ENCODE peak calls at places on chromosomes 6 and 20, in five cellular contexts. A is CD8-positive, alpha-beta T cell; J is kidney; G is tibial nerve; Y is PC-9. D is an unnamed sample.

GRCh38 chr6:52512199-52512598 is 64.7 kb downstream of the TRAM2 start:
- DNase-seq in A (no peak), J (peak), G (peak), Y (peak), D (no peak)

GRCh38 chr20:41154436-41155176 is 17.3 kb downstream of the PLCG1 start:
- DNase-seq in A (no peak), J (no peak), G (no peak), Y (no peak), D (no peak)

GRCh38 chr6:17714879-17715860 is 8.4 kb upstream of the NUP153 start:
- DNase-seq in A (no peak), J (no peak), G (no peak), Y (peak), D (peak)

GRCh38 chr20:4922186-4922585 is 79.1 kb downstream of the SLC23A2 start:
- DNase-seq in A (no peak), J (no peak), G (no peak), Y (no peak), D (no peak)

GRCh38 chr6:117592983-117593759 is 9.1 kb downstream of the GOPC start:
- DNase-seq in A (no peak), J (no peak), G (no peak), Y (no peak), D (no peak)

GRCh38 chr20:25022680-25023079 is 30.1 kb upstream of the APMAP start:
- DNase-seq in A (no peak), J (peak), G (no peak), Y (peak), D (no peak)

GRCh38 chr6:159311618-159312017 is 142.4 kb downstream of the FNDC1 start:
- DNase-seq in A (no peak), J (no peak), G (no peak), Y (no peak), D (no peak)

GRCh38 chr20:17137692-17138091 is 89.1 kb upstream of the PCSK2 start:
- DNase-seq in A (no peak), J (no peak), G (no peak), Y (no peak), D (no peak)

GRCh38 chr6:83378621-83379388 is 52.0 kb downstream of the ME1 start:
- DNase-seq in A (no peak), J (no peak), G (no peak), Y (no peak), D (no peak)

GRCh38 chr6:168201383-168201782 is 118.2 kb downstream of the DACT2 start:
- DNase-seq in A (no peak), J (peak), G (no peak), Y (no peak), D (no peak)

GRCh38 chr6:43368517-43369160 is 808 bp downstream of the ZNF318 start:
- DNase-seq in A (no peak), J (peak), G (peak), Y (no peak), D (no peak)

GRCh38 chr6:158002249-158002950 is 20.7 kb downstream of the SYNJ2 start:
- DNase-seq in A (no peak), J (no peak), G (no peak), Y (peak), D (no peak)

GRCh38 chr6:95280690-95281273 is 296.6 kb upstream of the MANEA start:
- DNase-seq in A (no peak), J (no peak), G (peak), Y (peak), D (peak)

GRCh38 chr6:39917981-39918380 is 16.3 kb downstream of the MOCS1 start:
- DNase-seq in A (no peak), J (no peak), G (no peak), Y (no peak), D (no peak)

GRCh38 chr20:45378191-45378590 is at the start of gene TP53TG5:
- DNase-seq in A (no peak), J (no peak), G (no peak), Y (no peak), D (no peak)

GRCh38 chr6:38509713-38510112 is 130.0 kb downstream of the BTBD9 start:
- DNase-seq in A (no peak), J (no peak), G (no peak), Y (peak), D (no peak)

GRCh38 chr6:52407467-52407866 is 12.7 kb upstream of the EFHC1 start:
- DNase-seq in A (no peak), J (no peak), G (no peak), Y (peak), D (no peak)

GRCh38 chr6:53043626-53044025 is 21.6 kb upstream of the FBXO9 start:
- DNase-seq in A (no peak), J (no peak), G (no peak), Y (no peak), D (no peak)

GRCh38 chr20:62860391-62860923 is 1.2 kb downstream of the TCFL5 start:
- DNase-seq in A (no peak), J (no peak), G (no peak), Y (peak), D (no peak)

GRCh38 chr6:42352856-42353564 is 98.7 kb downstream of the TRERF1 start:
- DNase-seq in A (no peak), J (no peak), G (no peak), Y (no peak), D (no peak)

GRCh38 chr6:47781732-47782131 is at the start of gene OPN5:
- DNase-seq in A (no peak), J (no peak), G (no peak), Y (no peak), D (no peak)

GRCh38 chr6:166572370-166573261 is 13.9 kb downstream of the RAMACL start:
- DNase-seq in A (no peak), J (no peak), G (peak), Y (no peak), D (peak)

GRCh38 chr6:127188752-127189151 is 70.3 kb downstream of the RSPO3 start:
- DNase-seq in A (no peak), J (no peak), G (no peak), Y (no peak), D (no peak)

GRCh38 chr6:4466769-4467480 is 309.3 kb upstream of the CDYL start:
- DNase-seq in A (no peak), J (no peak), G (no peak), Y (no peak), D (no peak)

GRCh38 chr20:51393566-51393965 is 149.0 kb downstream of the NFATC2 start:
- DNase-seq in A (no peak), J (no peak), G (no peak), Y (no peak), D (peak)

GRCh38 chr6:43828711-43829110 is 58.7 kb downstream of the VEGFA start:
- DNase-seq in A (no peak), J (no peak), G (no peak), Y (no peak), D (no peak)

GRCh38 chr6:11460001-11460668 is 77.4 kb upstream of the TMEM170B start:
- DNase-seq in A (no peak), J (no peak), G (no peak), Y (no peak), D (no peak)

GRCh38 chr6:2969549-2969948 is 1.8 kb downstream of the SERPINB6 start:
- DNase-seq in A (no peak), J (no peak), G (no peak), Y (no peak), D (no peak)

GRCh38 chr6:2971420-2972218 is at the start of gene SERPINB6:
- DNase-seq in A (peak), J (peak), G (peak), Y (no peak), D (no peak)

GRCh38 chr6:2968600-2969135 is 2.7 kb downstream of the SERPINB6 start:
- DNase-seq in A (no peak), J (no peak), G (no peak), Y (no peak), D (no peak)

GRCh38 chr6:2970034-2970685 is 1.2 kb downstream of the SERPINB6 start:
- DNase-seq in A (no peak), J (no peak), G (no peak), Y (no peak), D (no peak)

GRCh38 chr6:2970753-2971419 is 481 bp downstream of the SERPINB6 start:
- DNase-seq in A (peak), J (peak), G (peak), Y (no peak), D (no peak)
- H3K4me3 ChIP-seq in A (peak), J (peak), G (peak), Y (peak), D (peak)

DNA sequence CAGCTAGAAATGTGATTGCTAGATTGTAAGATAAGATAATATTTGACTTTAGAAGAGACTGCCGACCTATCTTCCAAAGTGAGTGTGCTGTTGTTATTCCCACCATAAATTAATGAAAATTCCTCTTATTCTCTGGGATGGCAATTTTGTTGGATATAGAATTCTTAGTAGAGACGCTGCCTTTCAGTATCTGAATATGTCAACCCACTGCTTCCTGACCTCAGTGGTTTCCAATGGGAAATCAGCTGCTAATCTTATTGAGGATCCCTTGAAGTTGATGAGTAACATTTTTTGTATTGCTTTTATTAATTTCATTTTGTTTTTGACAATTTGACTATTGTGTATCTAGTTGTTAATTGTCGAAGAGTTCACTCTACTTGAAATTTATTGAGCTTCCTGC is 313.0 kb downstream of the BMP2 start:
- DNase-seq in A (no peak), J (no peak), G (no peak), Y (no peak), D (no peak)
- H3K4me3 ChIP-seq in A (no peak), J (no peak), G (no peak), Y (no peak), D (no peak)

GRCh38 chr6:49551866-49552129 is 1.3 kb downstream of the C6orf141 start:
- DNase-seq in A (no peak), J (no peak), G (no peak), Y (no peak), D (no peak)
- H3K4me3 ChIP-seq in A (peak), J (peak), G (peak), Y (peak), D (peak)

DNA sequence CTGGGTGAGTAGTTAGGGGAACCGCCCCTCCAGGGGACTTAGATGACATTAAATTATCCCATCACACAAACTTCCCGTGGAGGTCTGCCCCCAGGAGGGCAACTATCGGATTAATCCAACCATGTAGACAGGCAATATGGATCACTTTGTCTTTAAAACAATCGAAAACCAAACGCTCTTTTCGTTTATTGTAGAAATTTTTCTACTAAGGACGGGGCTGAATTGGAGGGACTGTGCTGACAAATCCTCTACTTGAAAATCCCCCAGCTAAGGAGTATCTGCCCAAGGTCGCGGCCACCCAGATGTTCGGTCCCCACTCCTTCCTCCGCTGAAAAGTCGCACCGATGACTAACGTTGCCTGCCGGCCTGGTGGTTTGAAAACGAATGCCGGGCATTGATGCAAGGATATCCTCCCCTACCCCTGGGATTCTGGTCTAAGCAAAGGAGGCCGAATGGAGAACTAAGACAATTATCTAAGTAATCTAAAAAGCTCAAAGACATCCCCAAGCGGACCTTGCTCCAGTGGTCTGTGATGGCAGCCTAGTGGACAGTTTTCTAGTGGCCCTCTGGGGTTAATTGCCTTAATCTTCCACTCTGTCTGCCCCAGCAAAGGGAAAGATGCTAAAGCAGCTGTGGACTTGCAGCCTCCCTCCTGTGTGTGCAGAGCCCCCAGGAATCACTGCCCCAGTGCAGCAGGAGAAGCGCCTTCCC is 3.7 kb upstream of the FOXC1 start:
- DNase-seq in A (no peak), J (peak), G (no peak), Y (no peak), D (no peak)
- H3K4me3 ChIP-seq in A (no peak), J (no peak), G (no peak), Y (no peak), D (peak)

D was measured in NT2/D1.